ENCODE peak calls at places on chromosomes 3 and 15, in four cellular contexts. N is HepG2, A is GM12878, H is K562. L is an unnamed sample.

GRCh38 chr15:92077353-92078080 is 224.0 kb downstream of the SLCO3A1 start:
- DNase-seq in N (peak; percentile 44), A (no peak), H (peak; percentile 55), L (peak; percentile 84)

GRCh38 chr3:115708540-115708939 is 85.2 kb downstream of the GAP43 start:
- DNase-seq in N (no peak), A (no peak), H (no peak), L (no peak)

GRCh38 chr15:79452244-79453051 is 20.3 kb downstream of the MINAR1 start:
- DNase-seq in N (no peak), A (no peak), H (no peak), L (no peak)

GRCh38 chr3:16788440-16789057 is 96.2 kb upstream of the PLCL2 start:
- DNase-seq in N (no peak), A (no peak), H (no peak), L (no peak)

GRCh38 chr3:29183346-29184087 is 97.4 kb upstream of the RBMS3 start:
- DNase-seq in N (no peak), A (no peak), H (no peak), L (no peak)

GRCh38 chr3:195001961-195002861 is 268.7 kb downstream of the XXYLT1 start:
- DNase-seq in N (peak; percentile 65), A (peak; percentile 4), H (peak; percentile 76), L (peak; percentile 48)

GRCh38 chr3:45225465-45226205 is 452 bp downstream of the TMEM158 start:
- DNase-seq in N (no peak), A (no peak), H (peak; percentile 75), L (peak; percentile 6)

GRCh38 chr15:81000626-81001179 is at the start of gene TLNRD1:
- DNase-seq in N (peak; percentile 83), A (no peak), H (peak; percentile 84), L (peak; percentile 95)

GRCh38 chr15:100571592-100572167 is 30.3 kb downstream of the LINS1 start:
- DNase-seq in N (no peak), A (no peak), H (no peak), L (no peak)

GRCh38 chr3:170809021-170809974 is 60.7 kb downstream of the RPL22L1 start:
- DNase-seq in N (peak; percentile 30), A (no peak), H (peak; percentile 62), L (peak; percentile 19)

GRCh38 chr3:115350606-115351005 is 203.5 kb upstream of the ZBTB20 start:
- DNase-seq in N (no peak), A (no peak), H (no peak), L (no peak)

GRCh38 chr3:177802151-177802900 is 605.0 kb upstream of the TBL1XR1 start:
- DNase-seq in N (no peak), A (no peak), H (no peak), L (no peak)

GRCh38 chr3:48696156-48696555 is 10.4 kb upstream of the NCKIPSD start:
- DNase-seq in N (no peak), A (no peak), H (no peak), L (no peak)

DNA sequence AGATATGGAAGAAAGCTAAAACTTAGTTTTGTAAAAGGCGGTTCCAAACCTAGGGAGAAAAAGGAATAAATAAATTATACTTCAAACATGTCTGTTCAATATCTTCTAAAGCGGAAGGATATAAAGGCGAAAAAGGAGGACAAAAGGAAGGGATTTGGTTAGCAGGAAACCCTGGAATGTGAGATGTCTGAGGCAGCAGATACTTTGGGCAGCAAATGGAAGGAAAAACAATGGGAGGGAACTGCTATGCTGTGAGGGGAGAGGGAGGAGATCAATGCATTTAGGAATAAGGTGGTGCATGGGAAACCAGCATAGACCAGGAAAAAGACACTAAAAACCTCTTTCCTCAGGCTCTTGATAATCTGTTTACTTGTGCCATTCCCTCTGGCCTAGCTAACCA is 120.8 kb downstream of the DNAH12 start:
- DNase-seq in N (no peak), A (no peak), H (no peak), L (no peak)
- TF ChIP-seq CHD4 in N (no peak), A (no peak), H (no peak), L (no peak)

DNA sequence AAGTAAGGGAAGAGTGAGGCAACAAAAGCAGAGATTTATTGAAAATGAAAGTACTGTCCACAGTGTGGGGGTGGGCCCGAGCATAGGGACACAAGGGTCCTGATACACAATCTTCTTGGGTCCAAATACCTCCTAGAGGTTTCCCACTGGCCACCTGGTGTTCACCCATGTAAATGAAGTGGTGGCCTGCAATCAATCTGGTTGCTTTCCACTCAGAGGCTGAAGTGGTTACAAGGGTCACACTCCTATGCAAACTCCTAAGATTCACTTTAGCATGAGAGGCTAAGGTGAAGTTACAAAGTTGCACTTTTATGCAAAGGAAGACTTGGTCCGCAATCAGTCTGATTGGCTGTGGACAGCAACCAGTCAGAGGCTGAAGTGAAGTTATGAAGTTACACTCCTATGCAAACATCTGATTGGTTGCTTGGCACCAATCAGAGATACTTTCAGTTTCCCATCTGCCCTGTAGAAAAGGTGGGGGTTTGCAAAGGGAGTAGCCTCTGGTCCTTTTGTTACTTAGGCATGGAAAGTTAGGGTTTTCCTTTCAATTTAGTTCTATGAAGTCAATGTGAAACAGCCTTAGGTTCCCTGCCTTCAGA is 26.0 kb upstream of the MFSD1 start:
- DNase-seq in N (peak; percentile 28), A (no peak), H (no peak), L (peak; percentile 39)
- TF ChIP-seq CHD4 in N (no peak), A (no peak), H (no peak), L (no peak)

GRCh38 chr3:119794971-119795612 is 13.2 kb downstream of the NR1I2 start:
- DNase-seq in N (peak; percentile 98), A (no peak), H (peak; percentile 74), L (peak; percentile 76)

GRCh38 chr3:119794401-119794800 is 12.5 kb downstream of the NR1I2 start:
- DNase-seq in N (no peak), A (no peak), H (no peak), L (no peak)

GRCh38 chr3:119795849-119796248 is 13.9 kb downstream of the NR1I2 start:
- DNase-seq in N (peak; percentile 82), A (no peak), H (no peak), L (peak; percentile 14)

GRCh38 chr3:119796368-119796767 is 14.5 kb downstream of the NR1I2 start:
- DNase-seq in N (no peak), A (no peak), H (no peak), L (no peak)

DNA sequence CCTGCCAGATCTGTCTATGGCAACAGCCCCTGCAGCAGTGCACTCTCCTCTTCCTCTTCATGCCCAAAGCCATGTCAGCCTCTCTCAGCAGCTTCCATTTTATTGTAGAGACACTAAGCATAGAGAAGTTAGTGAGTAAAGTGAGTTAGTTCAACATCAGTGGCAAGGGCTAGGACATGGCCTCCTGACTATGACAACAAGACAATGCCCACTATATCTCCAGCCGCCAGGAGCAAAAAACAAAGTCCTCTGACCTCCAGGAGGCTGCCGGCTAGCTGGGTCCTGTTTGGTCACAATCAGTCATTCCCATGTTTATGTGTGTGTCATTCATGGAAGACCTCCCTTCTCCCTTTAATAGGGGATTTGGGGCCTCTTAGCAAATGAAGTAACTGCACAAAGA is 14.9 kb downstream of the NR1I2 start:
- DNase-seq in N (peak; percentile 58), A (no peak), H (no peak), L (no peak)
- TF ChIP-seq CHD4 in N (no peak), A (no peak), H (no peak), L (no peak)

DNA sequence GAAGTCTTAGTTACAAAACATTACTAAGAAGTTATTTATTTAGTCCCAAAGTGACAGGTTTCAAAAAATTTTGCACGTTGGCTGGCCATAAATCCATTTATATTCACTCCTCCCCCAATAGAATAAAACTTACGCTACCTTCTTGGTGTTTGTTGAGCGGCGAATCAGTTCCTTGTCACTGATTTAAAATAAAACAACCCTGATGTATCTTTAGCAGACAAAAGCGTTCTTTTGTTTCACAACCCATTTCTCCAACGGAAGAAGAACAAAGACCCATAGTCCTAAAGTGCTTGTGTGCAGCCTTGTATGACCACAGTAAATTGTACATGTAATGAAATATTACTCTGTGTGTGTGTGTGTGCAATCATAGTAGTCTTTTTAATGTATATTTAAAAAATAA is 84.7 kb downstream of the TRAK1 start:
- DNase-seq in N (no peak), A (no peak), H (no peak), L (no peak)
- TF ChIP-seq CHD4 in N (no peak), A (no peak), H (no peak), L (no peak)

GRCh38 chr3:73511555-73511954 is 113.2 kb downstream of the PDZRN3 start:
- DNase-seq in N (no peak), A (no peak), H (no peak), L (no peak)
- TF ChIP-seq CHD4 in N (no peak), A (no peak), H (no peak), L (no peak)

DNA sequence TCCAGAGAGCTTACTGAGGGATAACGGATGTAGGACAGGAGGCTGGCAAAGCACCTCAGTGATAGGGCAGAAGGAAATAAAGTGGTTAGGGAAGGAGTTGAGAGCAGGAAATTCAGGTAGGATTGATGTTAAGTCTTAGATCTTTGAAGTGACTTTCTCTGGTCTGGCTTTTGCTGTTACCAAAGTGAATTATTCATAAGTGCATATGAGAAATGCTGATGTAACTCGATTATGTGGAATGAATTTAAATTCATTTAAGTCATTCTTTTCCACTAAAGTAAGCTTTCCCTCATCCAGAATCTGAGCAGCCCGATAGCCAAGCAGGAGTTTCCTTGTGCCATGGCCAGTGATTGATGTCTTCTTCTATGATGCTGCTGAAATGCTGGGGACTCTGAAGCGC is 72.2 kb downstream of the IGF1R start:
- DNase-seq in N (no peak), A (no peak), H (no peak), L (no peak)
- TF ChIP-seq CHD4 in N (no peak), A (no peak), H (no peak), L (no peak)

DNA sequence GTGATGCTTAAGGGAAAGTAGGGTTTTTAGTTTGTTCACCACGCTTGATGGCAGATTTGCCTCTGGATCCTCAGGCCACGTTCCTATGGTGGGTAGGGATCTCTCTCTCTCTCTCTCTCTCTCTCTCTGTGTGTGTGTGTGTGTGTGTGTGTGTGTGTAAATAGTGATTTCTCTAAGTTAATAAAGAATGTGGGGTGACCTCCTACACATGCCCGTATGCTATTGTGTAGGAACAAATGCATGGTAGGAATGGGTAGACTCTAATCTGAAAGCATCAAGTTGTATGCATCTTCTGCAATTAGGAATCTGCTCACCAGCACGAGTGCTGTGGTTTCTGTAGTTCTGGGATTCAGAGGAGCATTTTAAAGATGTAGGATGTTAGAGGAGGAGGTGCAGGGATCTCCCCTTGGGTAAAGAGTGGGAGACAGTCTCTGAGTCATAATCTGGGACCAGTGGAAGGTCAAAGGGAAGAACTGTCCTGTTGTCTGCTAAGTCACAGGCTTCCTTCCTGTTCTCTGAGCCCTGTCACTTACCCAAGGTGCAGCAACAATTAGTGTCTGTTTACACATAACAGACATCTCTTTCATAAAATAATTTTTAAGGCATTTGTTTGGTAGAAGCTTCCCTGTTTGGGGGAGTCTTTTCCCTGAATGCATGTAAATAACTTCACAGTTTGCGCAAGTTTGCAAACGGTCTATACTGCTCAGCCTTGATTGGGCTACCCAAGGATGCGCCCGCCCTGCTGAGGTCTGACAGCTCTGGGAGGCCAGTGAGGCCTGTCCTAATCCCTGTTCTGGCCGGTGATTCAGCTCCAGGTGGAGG is 139.8 kb downstream of the IGF1R start:
- DNase-seq in N (peak; percentile 43), A (no peak), H (no peak), L (peak; percentile 62)
- TF ChIP-seq CHD4 in N (no peak), A (no peak), H (no peak), L (no peak)

GRCh38 chr3:125236331-125236903 is 23.9 kb upstream of the SLC12A8 start:
- DNase-seq in N (no peak), A (no peak), H (no peak), L (no peak)
- TF ChIP-seq CHD4 in N (no peak), A (no peak), H (no peak), L (no peak)

L was measured in A549.